ENCODE peak calls at places on chromosome X, in seven cellular contexts. B is neural crest cell, Q is ELF-1, D is endothelial cell, W is SW480, A is heart left ventricle, M is prostate gland. N is an unnamed sample.

GRCh38 chrX:58051346-58051745 is 141.1 kb upstream of the ZXDA start:
- DNase-seq in Q (no peak), B (no peak), D (no peak), M (no peak), A (no peak), W (no peak), N (no peak)

GRCh38 chrX:130196453-130196852 is 24.7 kb downstream of the RAB33A start:
- DNase-seq in M (no peak), Q (no peak), A (no peak), D (no peak), W (peak), B (no peak), N (no peak)

GRCh38 chrX:3286196-3286920 is 60.1 kb downstream of the MXRA5 start:
- DNase-seq in A (no peak), D (no peak), W (peak), Q (peak), B (no peak), M (no peak), N (no peak)

GRCh38 chrX:150753968-150754367 is 60.8 kb downstream of the MTMR1 start:
- DNase-seq in D (no peak), Q (no peak), M (no peak), B (no peak), W (no peak), A (no peak), N (no peak)

GRCh38 chrX:129780441-129781105 is 824 bp downstream of the SASH3 start:
- DNase-seq in W (no peak), D (no peak), Q (no peak), A (no peak), B (no peak), M (no peak), N (no peak)

GRCh38 chrX:39258331-39258730 is 457.1 kb downstream of the MID1IP1 start:
- DNase-seq in A (no peak), D (no peak), Q (peak), M (no peak), B (no peak), W (peak), N (peak)

GRCh38 chrX:152968193-152968592 is 25.7 kb downstream of the PNMA5 start:
- DNase-seq in D (no peak), Q (no peak), W (no peak), A (no peak), B (no peak), M (no peak), N (no peak)

GRCh38 chrX:129667412-129667811 is 12.7 kb upstream of the APLN start:
- DNase-seq in M (no peak), B (no peak), D (no peak), Q (no peak), W (no peak), A (no peak), N (no peak)

GRCh38 chrX:29666361-29666760 is 549.0 kb upstream of the MAGEB2 start:
- DNase-seq in M (no peak), A (no peak), Q (no peak), B (no peak), W (peak), D (no peak), N (no peak)

GRCh38 chrX:131544218-131544617 is 344 bp downstream of the OR13H1 start:
- DNase-seq in A (no peak), B (no peak), W (no peak), D (no peak), M (no peak), Q (peak), N (no peak)

GRCh38 chrX:114959729-114960128 is 57.7 kb downstream of the IL13RA2 start:
- DNase-seq in M (no peak), Q (no peak), D (no peak), W (peak), B (no peak), A (no peak), N (no peak)

GRCh38 chrX:155048997-155049619 is 21.8 kb downstream of the CMC4 start:
- DNase-seq in D (peak), M (no peak), Q (peak), B (peak), A (peak), W (peak), N (peak)